ENCODE peak calls at places on chromosomes 5 and 9, in four cellular contexts. Q is colonic mucosa; W is CD8-positive, alpha-beta T cell; H is hepatocyte. I is an unnamed sample. For H3K4me1, the result is how much of the 10 kb centered on the place peaks cover.

GRCh38 chr5:40717281-40717680 is 37.6 kb downstream of the PTGER4 start:
- DNase-seq in W (no peak), Q (no peak), H (no peak), I (no peak)

GRCh38 chr5:146018461-146019375 is 82.3 kb downstream of the SH3RF2 start:
- DNase-seq in H (no peak), Q (no peak), W (no peak), I (no peak)

GRCh38 chr5:177396807-177397206 is 3.7 kb downstream of the PFN3 start:
- DNase-seq in Q (no peak), H (no peak), W (no peak), I (no peak)

GRCh38 chr5:103066346-103066745 is 53.6 kb downstream of the GIN1 start:
- DNase-seq in W (no peak), Q (no peak), H (no peak), I (no peak)

GRCh38 chr9:135562235-135562745 is 734 bp downstream of the PAEP start:
- DNase-seq in H (no peak), W (no peak), Q (no peak), I (no peak)

GRCh38 chr9:124849801-124850200 is 3.5 kb upstream of the WDR38 start:
- DNase-seq in W (no peak), H (peak), Q (no peak), I (no peak)

GRCh38 chr5:88979244-88979643 is 96.3 kb upstream of the MEF2C start:
- DNase-seq in W (no peak), Q (no peak), H (no peak), I (no peak)

GRCh38 chr9:38737246-38737645 is 17.3 kb upstream of the FAM240B start:
- DNase-seq in H (no peak), Q (no peak), W (no peak), I (no peak)

GRCh38 chr5:111829701-111830100 is 72.7 kb upstream of the NREP start:
- DNase-seq in W (no peak), H (no peak), Q (no peak), I (no peak)

GRCh38 chr9:112884721-112885120 is 6.0 kb downstream of the SLC46A2 start:
- DNase-seq in Q (no peak), H (no peak), W (no peak), I (no peak)

GRCh38 chr9:136882109-136882946 is 4.0 kb upstream of the TRAF2 start:
- DNase-seq in H (peak), W (peak), Q (peak), I (peak)

GRCh38 chr9:120265791-120266190 is 314.2 kb downstream of the CDK5RAP2 start:
- DNase-seq in Q (no peak), W (no peak), H (no peak), I (no peak)

GRCh38 chr9:73270967-73271722 is 119.5 kb downstream of the ANXA1 start:
- DNase-seq in Q (no peak), H (peak), W (no peak), I (no peak)

GRCh38 chr9:111952559-111952958 is 55.9 kb downstream of the UGCG start:
- DNase-seq in H (no peak), W (no peak), Q (no peak), I (no peak)

GRCh38 chr9:111728143-111728542 is 66.6 kb downstream of the SHOC1 start:
- DNase-seq in H (no peak), Q (no peak), W (no peak), I (no peak)

GRCh38 chr5:124418390-124418789 is 328.0 kb downstream of the ZNF608 start:
- DNase-seq in W (no peak), Q (no peak), H (no peak), I (no peak)

GRCh38 chr5:167770461-167770860 is 521.0 kb upstream of the WWC1 start:
- DNase-seq in W (no peak), H (no peak), Q (no peak), I (no peak)

GRCh38 chr5:59142927-59143326 is 560.1 kb downstream of the RAB3C start:
- DNase-seq in H (no peak), Q (no peak), W (no peak), I (no peak)
- H3K4me1 ChIP-seq in H (under half), Q (under half), W (under half), I (under half)

DNA sequence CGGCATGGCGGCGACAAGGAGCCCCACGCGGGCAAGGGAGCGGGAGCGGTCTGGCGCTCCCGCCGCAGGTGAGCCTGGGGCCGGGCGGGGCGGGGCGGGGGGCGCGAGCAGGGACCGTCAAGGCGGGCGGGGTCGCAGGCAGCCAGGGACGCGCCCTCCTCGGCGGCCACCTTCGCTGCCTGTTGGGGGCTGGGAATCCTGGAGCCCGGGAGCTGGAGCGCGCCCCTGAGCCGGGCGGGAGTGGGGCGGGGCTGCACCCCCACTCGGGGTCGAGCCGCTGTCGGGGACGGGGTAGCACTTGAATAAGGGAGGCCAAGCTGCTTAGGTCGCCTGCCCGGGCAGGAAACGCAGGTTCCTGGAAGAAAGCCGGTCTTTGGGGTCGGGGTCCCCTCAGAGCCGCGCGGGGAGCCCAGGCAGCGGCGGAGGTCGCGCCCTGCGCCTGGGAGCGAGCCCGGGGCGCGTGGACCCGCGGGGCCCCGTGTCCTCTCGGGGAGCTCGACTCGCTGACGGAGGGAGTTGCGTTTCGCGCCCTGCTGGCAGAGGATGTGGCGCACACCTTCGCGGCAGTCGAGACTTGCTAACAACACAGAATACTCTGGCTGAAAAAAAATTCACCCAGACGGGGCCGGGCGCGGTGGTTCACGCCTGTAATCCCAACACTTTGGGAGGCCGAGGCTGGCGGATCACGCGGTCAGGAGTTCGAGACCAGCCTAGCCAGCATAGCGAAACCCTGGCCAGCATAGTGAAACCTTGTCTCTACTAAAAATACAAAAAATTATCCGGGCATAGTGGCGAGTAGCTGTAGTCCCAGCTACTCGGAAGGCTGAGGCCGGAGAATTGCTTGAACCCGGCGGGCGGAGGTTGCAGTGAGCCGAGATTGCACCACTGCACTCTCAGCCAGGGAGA is 552 bp downstream of the OTULINL start:
- DNase-seq in H (peak), Q (peak), W (peak), I (peak)
- TF ChIP-seq CTCF in H (no peak), Q (no peak), W (peak), I (no peak)

GRCh38 chr5:58786904-58787303 is 204.0 kb downstream of the RAB3C start:
- DNase-seq in H (no peak), W (no peak), Q (no peak), I (no peak)
- H3K4me3 ChIP-seq in H (no peak), W (no peak), Q (no peak), I (no peak)

GRCh38 chr9:4827224-4827623 is 34.5 kb downstream of the RCL1 start:
- DNase-seq in H (no peak), Q (no peak), W (no peak), I (no peak)

GRCh38 chr9:4828776-4829175 is 36.0 kb downstream of the RCL1 start:
- DNase-seq in Q (no peak), W (no peak), H (no peak), I (no peak)

GRCh38 chr9:4830699-4831098 is 38.0 kb downstream of the RCL1 start:
- DNase-seq in W (no peak), H (no peak), Q (no peak), I (no peak)

GRCh38 chr9:4829956-4830355 is 37.2 kb downstream of the RCL1 start:
- DNase-seq in W (no peak), Q (no peak), H (no peak), I (no peak)

DNA sequence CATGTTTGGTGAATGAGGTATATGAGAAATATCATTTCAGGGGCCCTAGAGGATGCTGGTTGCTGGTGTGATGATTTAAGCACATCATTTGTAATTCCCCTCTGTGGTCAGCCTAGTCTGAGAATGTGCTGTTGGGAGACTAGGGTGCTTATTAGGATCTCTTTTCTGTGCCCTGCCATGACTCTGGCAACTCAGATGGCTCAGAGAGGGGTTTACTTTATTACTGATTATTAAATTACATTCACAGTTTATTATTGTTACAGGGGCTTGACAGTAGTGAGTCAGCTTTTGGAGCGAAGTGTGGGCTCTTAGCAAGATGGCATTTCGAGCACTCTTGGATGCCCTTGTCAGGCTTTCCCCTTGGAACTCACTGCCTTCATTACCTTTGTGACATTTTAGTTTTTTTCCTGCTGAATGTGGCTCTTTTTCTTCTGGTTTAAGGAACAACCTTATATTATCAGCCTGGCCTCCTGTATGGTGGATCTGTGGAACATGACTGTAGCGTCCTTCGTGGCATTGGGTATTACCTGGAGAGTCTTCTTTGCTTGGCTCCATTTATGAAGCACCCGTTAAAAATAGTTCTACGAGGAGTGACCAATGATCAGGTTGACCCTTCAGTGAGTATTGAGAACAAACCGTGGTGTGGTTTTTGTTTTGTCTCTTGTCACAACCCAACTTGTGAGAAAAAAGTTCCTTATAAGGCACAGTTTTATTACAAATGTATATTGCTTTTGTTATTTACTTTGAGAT is 33.8 kb downstream of the RCL1 start:
- DNase-seq in Q (no peak), W (no peak), H (no peak), I (no peak)
- H3K4me1 ChIP-seq in Q (under half), W (under half), H (under half), I (under half)

DNA sequence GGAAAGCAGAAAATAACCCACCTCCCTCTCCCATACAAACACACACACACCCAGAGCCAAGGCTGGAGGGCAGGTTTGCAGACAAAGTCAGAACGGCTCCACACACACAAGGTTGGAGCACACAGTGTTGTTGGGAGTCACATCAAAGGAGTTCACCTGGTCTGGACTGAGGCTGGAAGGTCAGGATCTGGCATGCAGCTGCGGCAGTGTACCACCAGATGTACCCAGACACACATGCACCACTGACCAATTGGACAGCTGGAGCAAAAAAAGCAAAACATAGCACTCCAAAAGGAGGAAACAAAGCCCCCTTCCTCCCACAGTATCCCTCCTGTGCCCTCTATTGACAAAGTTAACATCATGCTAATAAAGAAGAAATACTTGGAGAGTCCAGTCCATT is 94.6 kb upstream of the KIF2A start:
- DNase-seq in W (no peak), H (no peak), Q (no peak), I (no peak)
- TF ChIP-seq CTCF in W (no peak), H (no peak), Q (no peak), I (no peak)

GRCh38 chr9:127066060-127066774 is 56.2 kb downstream of the ANGPTL2 start:
- DNase-seq in Q (no peak), W (no peak), H (no peak), I (no peak)

GRCh38 chr9:127066775-127067111 is 55.7 kb downstream of the ANGPTL2 start:
- DNase-seq in W (no peak), Q (no peak), H (peak), I (no peak)

GRCh38 chr9:127064335-127064734 is 58.1 kb downstream of the ANGPTL2 start:
- DNase-seq in H (no peak), Q (no peak), W (no peak), I (no peak)

GRCh38 chr9:127065592-127065991 is 56.8 kb downstream of the ANGPTL2 start:
- DNase-seq in Q (no peak), H (no peak), W (no peak), I (no peak)

DNA sequence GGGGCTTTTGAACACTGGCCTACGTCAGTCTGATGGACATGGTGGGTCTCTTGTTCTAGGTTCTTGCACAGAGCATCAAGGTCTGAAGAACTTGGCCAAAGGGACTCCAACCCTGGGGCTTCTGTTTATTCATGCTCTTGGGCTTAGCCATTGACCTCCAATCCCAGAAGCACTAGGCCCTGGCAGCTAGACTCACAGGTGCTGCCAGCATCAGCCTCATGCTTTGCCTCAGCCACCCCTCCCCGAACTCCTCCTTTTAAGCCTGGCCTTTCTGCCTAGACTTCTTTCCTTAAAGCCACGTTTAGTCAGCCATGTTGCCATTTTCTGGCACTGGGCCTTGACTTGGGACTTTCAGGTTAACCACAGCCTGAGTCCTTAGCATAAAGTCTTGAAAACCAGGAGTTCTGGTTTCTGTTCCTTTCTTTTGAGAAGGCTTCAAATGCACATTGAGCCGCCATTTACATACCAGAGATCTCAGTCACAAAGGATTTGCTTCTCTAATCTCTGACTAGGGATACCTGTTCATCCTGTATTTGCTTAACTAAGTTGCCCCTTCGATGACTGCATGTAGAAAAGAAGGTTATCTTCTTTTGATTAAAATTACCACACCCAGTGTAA is 54.7 kb downstream of the ANGPTL2 start:
- DNase-seq in H (peak), W (no peak), Q (no peak), I (no peak)
- H3K4me3 ChIP-seq in H (no peak), W (no peak), Q (no peak), I (no peak)

GRCh38 chr5:34570721-34571379 is 85.3 kb upstream of the RAI14 start:
- DNase-seq in Q (no peak), W (no peak), H (no peak), I (no peak)

GRCh38 chr5:34574976-34575467 is 81.1 kb upstream of the RAI14 start:
- DNase-seq in W (no peak), Q (no peak), H (no peak), I (no peak)

GRCh38 chr5:34571380-34572041 is 84.6 kb upstream of the RAI14 start:
- DNase-seq in Q (no peak), H (no peak), W (no peak), I (no peak)

GRCh38 chr5:34564706-34565235 is 91.4 kb upstream of the RAI14 start:
- DNase-seq in Q (no peak), W (no peak), H (no peak), I (no peak)

GRCh38 chr5:34570143-34570542 is 86.0 kb upstream of the RAI14 start:
- DNase-seq in Q (no peak), H (no peak), W (no peak), I (no peak)
- H3K4me1 ChIP-seq in Q (under half), H (under half), W (under half), I (under half)

GRCh38 chr5:82259172-82259800 is 18.9 kb downstream of the RPS23 start:
- DNase-seq in Q (no peak), W (no peak), H (peak), I (no peak)
- TF ChIP-seq CTCF in Q (no peak), W (no peak), H (peak), I (no peak)